ENCODE peak calls at places on chromosomes 11 and 22, in nine cellular contexts. C, I, T, P, M, W, D, O and B are unnamed samples.

GRCh38 chr22:45893516-45893915 is 83.4 kb downstream of the WNT7B start:
- DNase-seq in C (no peak), I (peak; percentile 17), T (no peak), P (no peak), M (no peak), W (no peak), D (no peak), O (no peak), B (no peak)

GRCh38 chr11:1231396-1232327 is 8.8 kb downstream of the MUC5B start:
- DNase-seq in C (peak; percentile 33), I (no peak), T (no peak), P (no peak), M (peak; percentile 42), W (no peak), D (no peak), O (no peak), B (peak; percentile 4)

GRCh38 chr11:11414996-11415395 is 61.9 kb upstream of the CSNK2A3 start:
- DNase-seq in C (no peak), I (no peak), T (no peak), P (no peak), M (no peak), W (peak; percentile 12), D (no peak), O (no peak), B (no peak)

GRCh38 chr11:47251751-47252150 is 3.1 kb upstream of the ACP2 start:
- DNase-seq in C (no peak), I (no peak), T (no peak), P (no peak), M (no peak), W (no peak), D (no peak), O (no peak), B (no peak)

GRCh38 chr11:71298761-71299181 is 46.4 kb upstream of the SHANK2 start:
- DNase-seq in C (no peak), I (no peak), T (no peak), P (no peak), M (no peak), W (no peak), D (no peak), O (no peak), B (no peak)

GRCh38 chr11:1125803-1126202 is 31.9 kb upstream of the MUC5AC start:
- DNase-seq in C (no peak), I (no peak), T (no peak), P (no peak), M (no peak), W (no peak), D (peak; percentile 27), O (no peak), B (no peak)

GRCh38 chr22:43001271-43002197 is 13.4 kb downstream of the PACSIN2 start:
- DNase-seq in C (no peak), I (peak; percentile 49), T (no peak), P (no peak), M (peak; percentile 67), W (peak; percentile 67), D (peak; percentile 32), O (no peak), B (no peak)

GRCh38 chr22:45538284-45538683 is 35.6 kb downstream of the FBLN1 start:
- DNase-seq in C (no peak), I (no peak), T (no peak), P (no peak), M (no peak), W (no peak), D (no peak), O (no peak), B (no peak)

GRCh38 chr11:96748639-96749370 is 359.0 kb downstream of the JRKL start:
- DNase-seq in C (no peak), I (no peak), T (no peak), P (no peak), M (no peak), W (no peak), D (no peak), O (no peak), B (no peak)

GRCh38 chr11:97544401-97544800 is 1154.6 kb downstream of the JRKL start:
- DNase-seq in C (no peak), I (no peak), T (no peak), P (no peak), M (no peak), W (no peak), D (no peak), O (no peak), B (no peak)

GRCh38 chr11:61888043-61888442 is 3.3 kb downstream of the FADS3 start:
- DNase-seq in C (peak; percentile 39), I (peak; percentile 86), T (no peak), P (peak; percentile 57), M (peak; percentile 65), W (no peak), D (no peak), O (peak; percentile 98), B (peak; percentile 75)

GRCh38 chr11:100918551-100919500 is 210.8 kb downstream of the PGR start:
- DNase-seq in C (peak; percentile 15), I (peak; percentile 36), T (no peak), P (no peak), M (no peak), W (no peak), D (no peak), O (no peak), B (peak; percentile 18)

GRCh38 chr11:33479216-33479615 is 221.4 kb downstream of the C11orf91 start:
- DNase-seq in C (no peak), I (no peak), T (no peak), P (no peak), M (no peak), W (no peak), D (no peak), O (no peak), B (no peak)

GRCh38 chr11:40302669-40303068 is 1156.8 kb downstream of the LRRC4C start:
- DNase-seq in C (no peak), I (peak; percentile 69), T (no peak), P (no peak), M (no peak), W (no peak), D (no peak), O (no peak), B (no peak)

GRCh38 chr11:120517390-120518315 is 6.1 kb downstream of the GRIK4 start:
- DNase-seq in C (no peak), I (peak; percentile 34), T (no peak), P (peak; percentile 66), M (peak; percentile 47), W (no peak), D (no peak), O (no peak), B (no peak)

GRCh38 chr11:19311306-19312030 is 70.7 kb upstream of the E2F8 start:
- DNase-seq in C (peak; percentile 74), I (peak; percentile 49), T (no peak), P (peak; percentile 59), M (no peak), W (peak; percentile 35), D (peak; percentile 24), O (peak; percentile 29), B (peak; percentile 75)

GRCh38 chr11:104064016-104064630 is 27.7 kb downstream of the DDI1 start:
- DNase-seq in C (no peak), I (no peak), T (no peak), P (no peak), M (no peak), W (no peak), D (no peak), O (no peak), B (no peak)
- H3K4me3 ChIP-seq in C (no peak overlapping the region), I (no peak overlapping the region), T (no peak overlapping the region), P (no peak overlapping the region), M (no peak overlapping the region), W (no peak overlapping the region), D (no peak overlapping the region), O (no peak overlapping the region), B (no peak overlapping the region)

DNA sequence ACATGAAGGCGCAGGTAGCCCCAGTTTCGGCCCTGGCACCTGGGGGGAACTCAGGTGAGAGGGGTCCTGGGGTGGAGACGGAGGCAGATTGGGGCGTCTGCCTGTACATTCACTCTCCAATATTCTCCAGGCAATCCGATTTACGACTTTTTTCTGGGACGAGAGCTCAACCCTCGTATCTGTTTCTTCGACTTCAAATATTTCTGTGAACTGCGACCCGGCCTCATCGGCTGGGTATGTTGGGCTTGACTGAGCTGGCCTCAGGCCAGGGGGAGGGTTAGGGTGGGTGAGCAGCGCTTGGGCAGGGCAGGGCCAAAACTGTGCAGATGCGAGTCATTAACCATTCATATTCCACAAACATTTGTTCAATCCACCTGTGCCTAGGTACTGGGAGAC is 1.7 kb downstream of the TM7SF2 start:
- DNase-seq in C (no peak), I (no peak), T (no peak), P (no peak), M (no peak), W (no peak), D (no peak), O (no peak), B (peak; percentile 55)
- H3K27ac ChIP-seq in C (peak overlapping the region; percentile 85), I (no peak overlapping the region), T (peak overlapping the region; percentile 74), P (no peak overlapping the region), M (peak overlapping the region; percentile 74), W (no peak overlapping the region), D (no peak overlapping the region), O (peak overlapping the region; percentile 74), B (peak overlapping the region; percentile 92)

DNA sequence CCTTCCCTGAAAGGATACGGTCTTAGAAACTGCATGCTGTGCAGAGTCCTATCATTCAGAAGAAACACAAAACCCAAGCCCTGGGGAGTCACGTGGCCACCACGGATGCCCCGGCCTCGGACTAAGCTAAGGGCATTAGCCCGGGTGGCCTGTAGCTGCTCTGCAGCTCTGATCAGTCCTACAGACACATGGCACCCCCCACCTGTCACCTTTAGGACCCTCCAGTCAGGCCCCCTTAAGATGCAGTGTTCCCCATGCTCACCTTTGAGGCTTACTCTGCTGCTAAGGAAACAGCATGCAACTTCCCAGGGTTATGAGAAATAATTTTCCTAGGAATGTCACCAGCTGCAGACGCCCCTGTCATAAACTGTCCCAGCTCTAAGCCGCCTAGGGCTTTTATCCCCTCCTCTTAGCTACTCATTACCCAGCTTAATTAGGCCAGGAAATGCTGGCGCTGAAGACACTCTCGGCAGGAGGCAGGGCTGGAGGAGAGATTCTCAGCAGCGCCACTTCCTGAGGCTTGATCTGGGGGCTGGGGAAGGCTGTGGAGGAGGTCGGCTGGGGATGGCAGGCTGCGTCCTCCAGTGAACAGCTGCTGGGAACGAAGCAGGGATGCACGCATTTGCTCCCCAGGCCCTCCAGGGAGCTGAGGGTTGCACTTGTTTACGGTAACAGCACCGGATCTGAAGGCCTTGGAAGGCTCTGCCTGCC is 47.2 kb upstream of the ADA2 start:
- DNase-seq in C (peak; percentile 76), I (no peak), T (no peak), P (peak; percentile 98), M (no peak), W (no peak), D (peak; percentile 44), O (peak; percentile 71), B (no peak)
- H3K4me3 ChIP-seq in C (no peak overlapping the region), I (no peak overlapping the region), T (no peak overlapping the region), P (no peak overlapping the region), M (no peak overlapping the region), W (no peak overlapping the region), D (no peak overlapping the region), O (no peak overlapping the region), B (no peak overlapping the region)

DNA sequence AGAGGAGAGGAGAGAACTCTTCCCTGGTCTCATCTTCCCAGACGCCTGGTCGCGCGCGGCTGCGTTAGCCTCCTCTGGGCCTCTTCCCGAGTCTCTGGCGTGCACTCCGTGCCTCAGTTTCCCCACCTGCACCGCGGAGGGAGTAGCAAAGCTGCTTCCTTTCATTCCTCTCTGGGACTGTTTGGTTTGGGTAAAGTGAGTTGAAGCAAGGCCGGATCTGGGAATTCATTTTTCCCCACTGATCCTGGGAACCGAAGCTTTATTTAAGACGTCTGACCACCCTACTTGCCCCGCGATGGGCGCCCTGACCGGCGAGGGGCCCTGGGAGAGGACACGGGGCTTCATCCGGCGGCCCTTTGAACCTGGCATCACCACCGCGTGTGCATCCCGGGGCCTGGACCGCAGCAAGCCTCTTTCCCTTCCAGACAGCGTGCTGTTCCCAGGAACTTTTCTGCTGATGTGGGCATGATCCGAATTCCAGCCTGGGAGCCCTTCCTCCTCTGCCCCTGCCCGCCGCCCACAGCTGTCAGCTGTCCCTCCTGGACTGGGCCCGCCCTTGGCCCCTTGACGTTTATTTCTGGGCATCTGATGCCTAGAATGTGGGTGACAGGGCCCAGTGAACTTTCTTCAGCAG is 758 bp downstream of the LDLRAD3 start:
- DNase-seq in C (no peak), I (peak; percentile 7), T (no peak), P (no peak), M (peak; percentile 52), W (no peak), D (no peak), O (peak; percentile 67), B (no peak)
- H3K27ac ChIP-seq in C (peak overlapping the region; percentile 65), I (no peak overlapping the region), T (no peak overlapping the region), P (no peak overlapping the region), M (no peak overlapping the region), W (no peak overlapping the region), D (no peak overlapping the region), O (peak overlapping the region; percentile 71), B (peak overlapping the region; percentile 5)